ENCODE peak calls at places on chromosomes 4 and X, in six cellular contexts. K is neural crest cell, Z is RWPE2, I is kidney epithelial cell, O is mucosa of descending colon, E is fibroblast of pulmonary artery. H is an unnamed sample.

GRCh38 chrX:128408842-128409241 is 356.6 kb upstream of the ACTRT1 start:
- DNase-seq in K (no peak), Z (no peak), I (no peak), O (no peak), E (no peak), H (no peak)

GRCh38 chr4:168488800-168489404 is 8.0 kb upstream of the PALLD start:
- DNase-seq in K (no peak), Z (no peak), I (no peak), O (no peak), E (no peak), H (no peak)

GRCh38 chrX:77087529-77088169 is 359.5 kb upstream of the FGF16 start:
- DNase-seq in K (no peak), Z (no peak), I (no peak), O (no peak), E (peak), H (no peak)

GRCh38 chrX:72100824-72101351 is 30.8 kb downstream of the RTL5 start:
- DNase-seq in K (no peak), Z (no peak), I (no peak), O (peak), E (no peak), H (no peak)

GRCh38 chr4:187304131-187304530 is 580.5 kb upstream of the FAT1 start:
- DNase-seq in K (no peak), Z (no peak), I (no peak), O (no peak), E (no peak), H (no peak)

GRCh38 chrX:42119076-42119475 is 195.7 kb upstream of the CASK start:
- DNase-seq in K (no peak), Z (peak), I (peak), O (no peak), E (peak), H (no peak)

GRCh38 chr4:53551963-53552362 is 39.3 kb downstream of the LNX1 start:
- DNase-seq in K (no peak), Z (no peak), I (no peak), O (no peak), E (peak), H (no peak)

GRCh38 chrX:69538321-69538876 is 34.3 kb downstream of the NALF2 start:
- DNase-seq in K (peak), Z (no peak), I (no peak), O (peak), E (peak), H (peak)

GRCh38 chr4:173218411-173219125 is 50.0 kb downstream of the GALNT7 start:
- DNase-seq in K (no peak), Z (no peak), I (no peak), O (no peak), E (peak), H (no peak)

GRCh38 chrX:39953879-39954278 is 143.9 kb downstream of the BCOR start:
- DNase-seq in K (no peak), Z (peak), I (peak), O (peak), E (peak), H (peak)

GRCh38 chr4:185384877-185385465 is 10.8 kb downstream of the LRP2BP start:
- DNase-seq in K (no peak), Z (no peak), I (no peak), O (no peak), E (peak), H (no peak)

GRCh38 chrX:37350034-37350365 is 836 bp downstream of the PRRG1 start:
- DNase-seq in K (no peak), Z (no peak), I (no peak), O (no peak), E (peak), H (no peak)

GRCh38 chr4:47032405-47033106 is 1.2 kb downstream of the GABRB1 start:
- DNase-seq in K (peak), Z (peak), I (peak), O (peak), E (peak), H (peak)

GRCh38 chr4:83993774-83994173 is 457.9 kb downstream of the GPAT3 start:
- DNase-seq in K (peak), Z (no peak), I (no peak), O (no peak), E (no peak), H (no peak)

GRCh38 chr4:113457886-113458285 is 303.7 kb downstream of the CAMK2D start:
- DNase-seq in K (no peak), Z (no peak), I (no peak), O (no peak), E (no peak), H (no peak)

GRCh38 chr4:157076578-157076947 is 613 bp downstream of the GLRB start:
- DNase-seq in K (peak), Z (no peak), I (no peak), O (no peak), E (no peak), H (no peak)

GRCh38 chr4:109005523-109005922 is 242.7 kb upstream of the ETNPPL start:
- DNase-seq in K (no peak), Z (no peak), I (peak), O (no peak), E (peak), H (no peak)

GRCh38 chrX:101659601-101660063 is at the start of gene ARMCX2:
- DNase-seq in K (peak), Z (no peak), I (peak), O (no peak), E (peak), H (peak)

DNA sequence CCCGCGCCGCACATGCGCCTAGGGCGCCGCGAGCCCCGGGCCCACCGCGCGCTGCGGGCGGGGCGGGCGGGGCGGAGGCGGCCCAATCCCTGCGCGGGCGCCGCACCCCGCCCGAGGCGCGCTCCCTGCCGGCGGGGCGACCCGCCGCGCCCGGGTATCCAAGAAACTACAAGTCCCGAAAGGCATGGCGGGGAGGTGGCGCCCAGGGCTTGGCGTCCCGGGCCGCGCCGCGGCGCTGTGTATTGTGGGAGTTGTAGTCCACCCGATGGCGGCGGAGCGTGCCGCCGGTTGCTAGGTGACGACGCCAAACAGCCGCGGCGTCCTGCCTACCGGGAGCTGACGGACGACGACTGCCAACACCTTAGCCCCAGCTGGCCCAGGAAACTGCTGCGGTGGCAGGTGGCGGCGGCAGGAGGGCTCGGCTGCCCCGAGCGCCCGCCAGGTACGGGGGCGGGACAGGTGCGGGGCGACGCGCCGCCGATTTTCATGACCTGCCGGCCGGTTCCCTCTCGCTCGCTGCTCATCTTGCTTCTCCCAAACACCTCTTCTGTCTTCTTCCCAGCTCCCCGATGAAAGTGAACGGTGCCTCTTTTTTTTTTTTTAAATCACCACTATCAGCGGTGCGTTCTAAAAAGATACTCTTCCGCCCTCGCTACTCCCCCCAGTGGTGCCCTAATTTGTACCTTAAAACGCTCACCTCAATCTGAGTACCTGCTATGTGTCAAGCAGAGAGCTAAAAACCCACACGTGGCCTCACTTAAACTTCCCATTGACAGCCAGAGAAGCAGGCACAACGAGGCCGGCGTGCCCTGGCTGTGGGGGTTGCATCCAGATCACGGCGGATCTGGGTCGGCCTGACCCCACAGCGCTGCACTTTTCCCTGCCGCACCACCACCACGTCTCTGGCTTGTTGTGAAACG is at the start of gene CFAP99:
- DNase-seq in K (peak), Z (peak), I (peak), O (peak), E (peak), H (peak)
- TF ChIP-seq CTCF in K (peak), Z (peak), I (no peak), O (no peak), E (peak), H (no peak)

GRCh38 chr4:25861422-25861926 is 1.3 kb downstream of the SEL1L3 start:
- DNase-seq in K (no peak), Z (no peak), I (no peak), O (no peak), E (peak), H (no peak)

GRCh38 chr4:25861951-25862410 is 807 bp downstream of the SEL1L3 start:
- DNase-seq in K (no peak), Z (peak), I (no peak), O (peak), E (peak), H (peak)

GRCh38 chr4:25862411-25863346 is at the start of gene SEL1L3:
- DNase-seq in K (no peak), Z (peak), I (no peak), O (peak), E (no peak), H (peak)

GRCh38 chr4:25863906-25864418 is 1.2 kb upstream of the SEL1L3 start:
- DNase-seq in K (no peak), Z (no peak), I (no peak), O (peak), E (no peak), H (peak)

GRCh38 chr4:25863347-25863784 is 578 bp upstream of the SEL1L3 start:
- DNase-seq in K (no peak), Z (no peak), I (no peak), O (peak), E (no peak), H (peak)
- TF ChIP-seq CTCF in K (peak), Z (peak), I (peak), O (peak), E (peak), H (peak)

DNA sequence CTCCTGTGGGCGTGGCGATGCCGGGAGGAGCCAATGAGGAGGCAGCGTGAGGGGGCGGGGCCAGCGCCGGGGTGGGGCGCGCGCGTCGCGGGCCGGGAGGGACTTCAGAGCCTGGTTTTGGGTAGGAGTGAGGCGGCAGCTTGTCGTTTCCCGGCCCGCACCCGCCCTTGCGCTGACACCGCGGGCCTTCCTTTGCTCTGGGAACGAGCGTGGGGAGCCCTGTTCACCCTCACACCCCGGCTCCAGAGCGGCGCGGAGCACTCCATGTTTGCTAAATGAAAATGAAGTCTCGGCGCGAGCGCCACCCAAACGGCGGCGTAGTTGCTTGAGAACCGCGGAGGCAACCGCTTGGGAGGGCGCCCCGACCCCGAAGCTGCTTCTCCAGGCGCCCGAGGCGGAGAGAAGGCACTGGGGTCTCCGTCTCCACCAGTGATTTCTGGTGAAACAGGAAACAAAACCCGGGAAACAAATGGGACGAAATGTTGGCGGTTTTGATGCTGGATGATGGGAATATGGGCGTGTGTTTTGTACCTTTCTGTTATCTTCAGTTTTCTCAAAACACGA is 497 bp upstream of the GRPEL1 start:
- DNase-seq in K (no peak), Z (no peak), I (no peak), O (no peak), E (no peak), H (no peak)
- TF ChIP-seq CTCF in K (no peak), Z (no peak), I (no peak), O (no peak), E (no peak), H (no peak)

GRCh38 chrX:96685205-96686099 is 810 bp downstream of the DIAPH2 start:
- DNase-seq in K (peak), Z (no peak), I (no peak), O (peak), E (peak), H (peak)

GRCh38 chrX:96682516-96682915 is 2.1 kb upstream of the DIAPH2 start:
- DNase-seq in K (no peak), Z (no peak), I (no peak), O (no peak), E (no peak), H (no peak)

GRCh38 chrX:96688789-96689188 is 4.1 kb downstream of the DIAPH2 start:
- DNase-seq in K (no peak), Z (no peak), I (no peak), O (no peak), E (no peak), H (no peak)

GRCh38 chrX:96683997-96684338 is 674 bp upstream of the DIAPH2 start:
- DNase-seq in K (no peak), Z (no peak), I (no peak), O (no peak), E (no peak), H (no peak)

GRCh38 chrX:96684339-96685204 is at the start of gene DIAPH2:
- DNase-seq in K (peak), Z (peak), I (peak), O (peak), E (peak), H (peak)
- TF ChIP-seq CTCF in K (peak), Z (no peak), I (peak), O (no peak), E (peak), H (no peak)

GRCh38 chr4:5378002-5378401 is 326.7 kb downstream of the STK32B start:
- DNase-seq in K (peak), Z (no peak), I (no peak), O (no peak), E (no peak), H (no peak)
- TF ChIP-seq CTCF in K (peak), Z (peak), I (peak), O (no peak), E (no peak), H (no peak)

H was measured in Peyer's patch.